ENCODE peak calls at places on chromosomes 12 and 14, in four cellular contexts. Z is fibroblast of pulmonary artery, E is foreskin keratinocyte, G is MM.1S. R is an unnamed sample.

GRCh38 chr12:13702401-13702800 is 279.0 kb downstream of the GRIN2B start:
- DNase-seq in G (no peak), Z (no peak), E (no peak), R (no peak)

GRCh38 chr14:105477659-105478623 is 3.3 kb downstream of the CRIP2 start:
- DNase-seq in E (no peak), Z (no peak), G (no peak), R (no peak)

GRCh38 chr14:33940561-33941011 is 10.3 kb downstream of the EGLN3 start:
- DNase-seq in E (no peak), G (no peak), Z (no peak), R (no peak)

GRCh38 chr14:32430326-32430725 is 101.2 kb downstream of the AKAP6 start:
- DNase-seq in Z (peak), G (peak), E (no peak), R (no peak)

GRCh38 chr12:8860165-8860961 is 37.9 kb downstream of the A2ML1 start:
- DNase-seq in G (peak), E (peak), Z (peak), R (peak)

GRCh38 chr12:111440631-111441030 is 34.9 kb downstream of the SH2B3 start:
- DNase-seq in G (no peak), E (no peak), Z (no peak), R (no peak)

GRCh38 chr12:52924764-52925716 is 20.2 kb upstream of the KRT8 start:
- DNase-seq in E (no peak), G (no peak), Z (peak), R (no peak)

GRCh38 chr12:80293759-80294158 is 150.3 kb upstream of the PTPRQ start:
- DNase-seq in Z (no peak), E (no peak), G (peak), R (no peak)

GRCh38 chr14:62209287-62209899 is 447.2 kb downstream of the SNAPC1 start:
- DNase-seq in G (no peak), Z (peak), E (peak), R (no peak)

GRCh38 chr12:52582971-52583456 is 9.4 kb upstream of the KRT74 start:
- DNase-seq in E (peak), G (peak), Z (peak), R (peak)

GRCh38 chr12:113056631-113057488 is at the start of gene DTX1:
- DNase-seq in E (no peak), Z (no peak), G (no peak), R (peak)

GRCh38 chr14:30020687-30021086 is 93.0 kb upstream of the PRKD1 start:
- DNase-seq in Z (no peak), G (no peak), E (no peak), R (no peak)

GRCh38 chr12:113889076-113889475 is 77.0 kb downstream of the RBM19 start:
- DNase-seq in G (no peak), Z (no peak), E (no peak), R (no peak)

GRCh38 chr14:20262642-20263128 is 23.6 kb downstream of the OR11H4 start:
- DNase-seq in Z (peak), E (peak), G (no peak), R (no peak)

GRCh38 chr12:80445083-80445482 is 1.0 kb downstream of the PTPRQ start:
- DNase-seq in G (no peak), E (no peak), Z (peak), R (no peak)

GRCh38 chr12:101845312-101845711 is 14.6 kb upstream of the GNPTAB start:
- DNase-seq in G (no peak), Z (no peak), E (no peak), R (no peak)

GRCh38 chr12:118119449-118119879 is 15.7 kb upstream of the VSIG10 start:
- DNase-seq in Z (no peak), G (no peak), E (no peak), R (no peak)

GRCh38 chr14:76995279-76996035 is 33.1 kb downstream of the IRF2BPL start:
- DNase-seq in G (no peak), E (no peak), Z (no peak), R (no peak)

GRCh38 chr12:38132139-38132538 is 184.4 kb upstream of the ALG10B start:
- DNase-seq in Z (no peak), G (no peak), E (no peak), R (no peak)

GRCh38 chr12:78121969-78122610 is 291.4 kb downstream of the NAV3 start:
- DNase-seq in E (no peak), G (no peak), Z (no peak), R (no peak)

GRCh38 chr12:89160716-89161123 is 191.6 kb downstream of the DUSP6 start:
- DNase-seq in Z (peak), E (peak), G (no peak), R (no peak)

GRCh38 chr12:21547437-21547836 is 21.3 kb downstream of the SPX start:
- DNase-seq in Z (no peak), E (no peak), G (no peak), R (no peak)

GRCh38 chr12:6452245-6452731 is 446 bp downstream of the TAPBPL start:
- DNase-seq in E (no peak), G (peak), Z (no peak), R (no peak)

GRCh38 chr12:104462931-104463339 is 6.2 kb downstream of the CHST11 start:
- DNase-seq in Z (peak), G (peak), E (no peak), R (peak)

GRCh38 chr12:50055831-50056628 is 1.4 kb upstream of the ASIC1 start:
- DNase-seq in Z (peak), G (peak), E (no peak), R (peak)

GRCh38 chr14:101222362-101223090 is 319.0 kb upstream of the RTL1 start:
- DNase-seq in Z (no peak), E (no peak), G (no peak), R (no peak)

GRCh38 chr12:104473374-104473983 is 16.7 kb downstream of the CHST11 start:
- DNase-seq in Z (no peak), G (no peak), E (no peak), R (no peak)

GRCh38 chr14:70934502-70935134 is 27.4 kb downstream of the PCNX1 start:
- DNase-seq in E (no peak), Z (peak), G (peak), R (peak)

GRCh38 chr14:93317836-93318807 is 14.7 kb downstream of the BTBD7 start:
- DNase-seq in Z (peak), G (no peak), E (no peak), R (no peak)

GRCh38 chr14:49909016-49909415 is 16.1 kb downstream of the ARF6 start:
- DNase-seq in G (no peak), E (no peak), Z (no peak), R (no peak)

GRCh38 chr12:116135209-116135930 is 142.1 kb downstream of the MED13L start:
- DNase-seq in G (no peak), E (no peak), Z (peak), R (no peak)

GRCh38 chr14:52067873-52068740 is 752 bp downstream of the NID2 start:
- DNase-seq in E (no peak), Z (peak), G (no peak), R (peak)

GRCh38 chr12:86838264-86838663 is 582.1 kb upstream of the MGAT4C start:
- DNase-seq in G (no peak), Z (no peak), E (no peak), R (no peak)

GRCh38 chr14:69808919-69809808 is 12.1 kb upstream of the SLC10A1 start:
- DNase-seq in G (no peak), Z (no peak), E (no peak), R (no peak)

GRCh38 chr12:56086096-56086495 is 6.1 kb downstream of the ERBB3 start:
- DNase-seq in G (no peak), Z (no peak), E (no peak), R (no peak)

GRCh38 chr12:48336066-48336465 is 14.7 kb downstream of the ZNF641 start:
- DNase-seq in Z (no peak), G (no peak), E (no peak), R (no peak)

GRCh38 chr14:102514987-102515733 is 5.6 kb upstream of the ANKRD9 start:
- DNase-seq in E (no peak), Z (no peak), G (no peak), R (no peak)

GRCh38 chr12:118044075-118044474 is 16.9 kb downstream of the WSB2 start:
- DNase-seq in Z (no peak), E (no peak), G (no peak), R (no peak)

GRCh38 chr12:42698213-42698612 is 108.7 kb upstream of the PRICKLE1 start:
- DNase-seq in Z (peak), G (no peak), E (peak), R (no peak)

GRCh38 chr12:455821-456220 is 3.9 kb upstream of the B4GALNT3 start:
- DNase-seq in Z (no peak), G (no peak), E (no peak), R (no peak)

GRCh38 chr12:450438-450837 is 9.3 kb upstream of the B4GALNT3 start:
- DNase-seq in E (no peak), G (no peak), Z (no peak), R (no peak)

GRCh38 chr12:457676-458075 is 2.1 kb upstream of the B4GALNT3 start:
- DNase-seq in G (no peak), Z (no peak), E (no peak), R (no peak)

GRCh38 chr12:449203-449602 is 10.5 kb upstream of the B4GALNT3 start:
- DNase-seq in G (no peak), E (no peak), Z (no peak), R (no peak)

GRCh38 chr12:452667-453210 is 7.0 kb upstream of the B4GALNT3 start:
- DNase-seq in E (no peak), Z (no peak), G (peak), R (peak)
- TF ChIP-seq CTCF in E (peak), Z (peak), G (no peak), R (peak)

DNA sequence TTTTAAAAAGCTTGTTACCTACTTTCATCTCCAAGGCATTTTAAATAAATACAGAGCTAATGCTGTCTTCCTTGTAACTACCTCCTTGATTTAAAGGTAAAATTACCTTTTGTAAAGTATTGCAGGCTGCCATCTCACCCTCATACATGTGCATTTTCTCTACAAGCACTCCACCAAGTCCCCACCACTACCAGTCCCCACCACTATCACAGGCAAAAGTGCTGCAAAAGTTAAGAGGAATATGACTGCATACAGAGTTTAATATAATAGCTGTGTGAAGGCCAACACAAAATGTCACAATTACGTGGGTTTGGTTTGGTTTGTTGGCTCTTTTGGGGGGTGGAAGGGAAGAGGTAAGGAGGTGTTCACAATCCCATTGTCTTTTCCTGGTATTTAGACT is 9.6 kb downstream of the SIX1 start:
- DNase-seq in G (no peak), Z (no peak), E (no peak), R (no peak)
- TF ChIP-seq CTCF in G (no peak), Z (no peak), E (no peak), R (no peak)

DNA sequence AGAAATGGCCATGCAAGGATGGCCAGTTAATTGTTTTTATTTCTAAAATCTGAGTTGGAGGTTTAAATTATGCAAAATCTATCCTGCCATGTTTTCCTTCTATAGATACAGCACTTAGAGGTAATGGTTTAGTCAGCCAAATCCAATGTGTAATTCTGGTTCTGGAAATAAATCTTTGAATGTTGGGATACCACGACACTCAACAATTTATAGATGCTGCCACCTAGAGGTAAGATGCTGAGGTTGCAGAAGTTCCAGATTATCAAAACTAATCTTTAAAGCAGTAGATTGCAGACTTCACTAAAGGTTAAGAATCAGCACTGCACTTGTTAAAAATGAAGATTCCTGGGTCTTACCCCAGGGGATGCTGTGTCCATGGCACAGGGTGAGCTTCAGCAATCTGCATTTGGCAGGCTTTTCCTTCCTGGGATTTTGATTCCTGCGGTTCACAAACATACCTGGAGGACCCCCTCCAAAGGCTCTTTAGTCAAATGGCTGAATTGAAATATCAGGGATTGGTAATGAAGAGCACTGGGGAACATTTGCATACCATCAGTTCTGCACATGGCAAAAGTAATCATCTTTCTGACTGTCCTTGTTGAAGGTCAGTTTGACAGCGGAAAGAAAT is 53.4 kb upstream of the ANO4 start:
- DNase-seq in Z (peak), G (peak), E (no peak), R (no peak)
- TF ChIP-seq CTCF in Z (peak), G (peak), E (peak), R (peak)

GRCh38 chr12:54159549-54159948 is 29.2 kb downstream of the SMUG1 start:
- DNase-seq in E (no peak), Z (no peak), G (no peak), R (no peak)
- TF ChIP-seq CTCF in E (no peak), Z (no peak), G (no peak), R (no peak)

GRCh38 chr14:58151701-58152568 is at the start of gene ARMH4:
- DNase-seq in G (peak), Z (peak), E (no peak), R (peak)
- TF ChIP-seq CTCF in G (no peak), Z (no peak), E (peak), R (no peak)

DNA sequence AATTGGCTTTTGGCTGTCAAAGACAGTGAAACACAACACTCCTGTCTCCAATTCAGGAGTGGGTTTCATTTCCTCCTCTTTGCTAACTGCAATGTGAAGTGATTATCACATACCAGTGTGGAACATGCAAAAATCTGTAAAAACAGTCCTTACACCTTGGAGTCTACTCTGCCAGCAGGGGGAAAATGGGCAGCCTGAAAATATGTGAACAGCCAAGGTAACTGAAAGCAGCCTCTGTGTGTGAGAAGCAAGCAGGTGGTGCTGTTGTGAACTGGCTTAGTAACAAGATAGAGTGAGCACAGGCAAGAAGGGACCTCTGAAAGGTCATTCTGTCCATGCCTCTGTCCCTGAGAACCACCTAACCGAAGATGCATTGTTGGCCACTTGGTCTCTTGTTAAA is 6.0 kb downstream of the PRMT8 start:
- DNase-seq in Z (no peak), G (no peak), E (no peak), R (no peak)
- TF ChIP-seq CTCF in Z (no peak), G (no peak), E (peak), R (no peak)

GRCh38 chr14:65279958-65280357 is 132.6 kb upstream of the FUT8 start:
- DNase-seq in G (no peak), E (no peak), Z (no peak), R (no peak)

GRCh38 chr14:65282909-65283253 is 129.6 kb upstream of the FUT8 start:
- DNase-seq in G (peak), E (no peak), Z (no peak), R (no peak)

GRCh38 chr14:65280653-65281052 is 131.9 kb upstream of the FUT8 start:
- DNase-seq in E (no peak), G (no peak), Z (no peak), R (no peak)

GRCh38 chr14:65279510-65279909 is 133.0 kb upstream of the FUT8 start:
- DNase-seq in G (no peak), Z (no peak), E (no peak), R (no peak)

DNA sequence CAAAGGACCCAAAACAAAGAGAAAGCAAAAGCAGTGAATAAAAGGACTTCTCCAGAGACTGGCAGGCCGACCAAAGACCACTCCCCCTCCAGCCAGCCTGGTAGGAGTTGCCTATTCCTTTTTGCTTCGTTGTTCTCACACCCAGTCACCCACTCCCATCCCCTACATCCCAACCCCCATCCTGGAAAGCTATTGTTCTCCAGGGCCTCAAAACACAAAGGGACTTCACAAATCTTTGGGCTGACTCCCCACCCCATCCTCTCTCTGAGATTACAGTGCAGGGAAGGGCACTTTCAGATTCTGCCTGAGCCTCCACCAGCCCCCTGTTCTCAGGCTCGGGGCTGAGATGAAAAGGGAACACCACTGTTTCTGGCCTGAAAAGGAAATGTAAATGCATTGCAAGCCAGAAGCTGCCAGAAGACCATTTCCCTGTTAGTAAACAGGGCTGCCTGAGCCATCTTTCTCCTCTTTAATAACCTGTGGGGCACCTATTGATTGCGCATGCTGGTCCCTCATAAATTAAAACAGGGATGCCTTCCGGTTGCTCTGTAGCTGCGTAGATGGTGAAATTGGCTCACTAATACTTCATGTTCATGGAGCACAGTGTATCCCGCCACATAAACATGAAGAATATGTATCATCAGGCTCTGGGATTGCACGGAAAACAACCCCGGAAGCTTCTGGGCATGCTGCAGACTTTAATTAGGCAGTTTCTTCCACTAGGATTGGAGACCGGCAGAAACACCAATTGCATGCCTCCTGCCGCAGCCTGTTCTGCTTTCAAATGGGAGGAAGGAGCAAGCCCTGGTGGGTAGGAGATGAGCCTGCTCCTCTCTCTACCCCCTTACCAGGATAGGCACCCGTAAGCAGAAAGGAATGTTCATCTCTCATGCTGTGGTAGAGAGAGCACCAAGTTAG is 130.3 kb upstream of the FUT8 start:
- DNase-seq in E (peak), G (peak), Z (peak), R (peak)
- TF ChIP-seq CTCF in E (peak), G (no peak), Z (no peak), R (no peak)

DNA sequence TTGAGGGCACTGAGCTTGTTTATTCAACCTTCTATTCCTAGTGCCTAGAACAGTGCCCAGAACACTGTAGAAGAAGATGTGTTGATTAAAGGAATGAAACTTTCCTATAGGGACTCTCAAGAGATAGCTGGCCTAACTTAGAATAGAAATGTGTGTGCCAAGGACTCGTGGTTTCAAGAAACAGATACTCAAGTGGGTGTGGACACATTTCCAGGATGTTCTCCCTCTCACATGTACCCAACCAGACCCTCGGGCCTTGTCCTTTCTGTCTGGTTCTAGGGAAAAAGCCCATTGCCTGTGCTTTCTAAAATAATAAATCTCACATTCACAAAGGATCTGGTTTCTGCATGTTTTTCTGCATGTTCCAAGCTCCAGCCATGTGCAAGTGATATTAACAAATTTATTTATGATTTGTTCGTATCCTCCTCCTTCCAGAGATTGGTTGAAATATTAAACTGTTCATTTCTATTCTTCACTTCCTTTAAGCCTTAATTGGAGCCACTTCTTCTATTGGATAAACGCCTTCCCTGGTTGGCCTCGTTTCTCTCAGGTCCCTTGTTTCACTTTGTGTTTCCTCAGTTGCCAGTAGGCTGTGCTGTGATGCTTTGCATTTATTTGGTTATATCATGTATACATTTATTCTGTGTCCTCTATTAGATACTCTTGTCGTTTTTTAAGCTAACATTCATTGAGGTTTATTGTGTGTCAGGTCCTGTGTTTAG is 89.8 kb downstream of the CRADD start:
- DNase-seq in Z (peak), E (no peak), G (no peak), R (peak)
- TF ChIP-seq CTCF in Z (peak), E (peak), G (peak), R (no peak)

GRCh38 chr12:122665349-122665748 is 37.8 kb downstream of the HCAR2 start:
- DNase-seq in G (no peak), E (no peak), Z (no peak), R (no peak)

GRCh38 chr12:122661938-122662337 is 41.2 kb downstream of the HCAR2 start:
- DNase-seq in G (no peak), Z (no peak), E (no peak), R (no peak)

GRCh38 chr12:122669397-122670070 is 33.6 kb downstream of the HCAR2 start:
- DNase-seq in Z (peak), E (no peak), G (no peak), R (no peak)

GRCh38 chr12:122668268-122668667 is 34.9 kb downstream of the HCAR2 start:
- DNase-seq in G (no peak), Z (no peak), E (no peak), R (no peak)

GRCh38 chr12:122665759-122666158 is 37.4 kb downstream of the HCAR2 start:
- DNase-seq in E (no peak), Z (no peak), G (no peak), R (no peak)
- TF ChIP-seq CTCF in E (no peak), Z (no peak), G (no peak), R (no peak)

R was measured in GM20000.